ENCODE peak calls at places on chromosomes 2 and 18, in four cellular contexts. One of them, this sample, is unnamed.
A peak's percentile ranks its signal among the peaks of the same experiment; 100 is the strongest.

GRCh38 chr2:62765619-62766376 is 60.3 kb downstream of the EHBP1 start:
- DNase-seq in colonic mucosa: no peak
- DNase-seq in NB4: no peak
- DNase-seq in PC-3: peak; percentile 43
- DNase-seq in this sample: no peak

GRCh38 chr2:126886201-126886905 is 12.3 kb upstream of the TEX51 start:
- DNase-seq in colonic mucosa: peak; percentile 72
- DNase-seq in NB4: peak; percentile 70
- DNase-seq in PC-3: peak; percentile 4
- DNase-seq in this sample: peak; percentile 64

GRCh38 chr2:205424326-205424725 is 258.0 kb upstream of the NRP2 start:
- DNase-seq in colonic mucosa: no peak
- DNase-seq in NB4: no peak
- DNase-seq in PC-3: no peak
- DNase-seq in this sample: no peak

GRCh38 chr2:120013569-120014223 is 819 bp downstream of the EPB41L5 start:
- DNase-seq in colonic mucosa: peak; percentile 70
- DNase-seq in NB4: no peak
- DNase-seq in PC-3: peak; percentile 46
- DNase-seq in this sample: peak; percentile 11

GRCh38 chr2:54499666-54500065 is 43.5 kb downstream of the SPTBN1 start:
- DNase-seq in colonic mucosa: peak; percentile 32
- DNase-seq in NB4: no peak
- DNase-seq in PC-3: no peak
- DNase-seq in this sample: no peak

GRCh38 chr2:203777030-203777429 is 70.6 kb downstream of the CD28 start:
- DNase-seq in colonic mucosa: no peak
- DNase-seq in NB4: no peak
- DNase-seq in PC-3: no peak
- DNase-seq in this sample: no peak

GRCh38 chr2:212940816-212941215 is 210.6 kb downstream of the IKZF2 start:
- DNase-seq in colonic mucosa: peak; percentile 70
- DNase-seq in NB4: no peak
- DNase-seq in PC-3: peak; percentile 75
- DNase-seq in this sample: no peak

GRCh38 chr2:39875182-39875913 is 96.3 kb upstream of the THUMPD2 start:
- DNase-seq in colonic mucosa: peak; percentile 22
- DNase-seq in NB4: peak; percentile 13
- DNase-seq in PC-3: peak; percentile 86
- DNase-seq in this sample: no peak

GRCh38 chr2:216672996-216673395 is 22.4 kb downstream of the IGFBP5 start:
- DNase-seq in colonic mucosa: no peak
- DNase-seq in NB4: no peak
- DNase-seq in PC-3: no peak
- DNase-seq in this sample: no peak

GRCh38 chr2:190746971-190747761 is 98.3 kb downstream of the NAB1 start:
- DNase-seq in colonic mucosa: no peak
- DNase-seq in NB4: peak; percentile 30
- DNase-seq in PC-3: no peak
- DNase-seq in this sample: no peak

GRCh38 chr18:12159446-12159845 is 65.8 kb downstream of the ANKRD62 start:
- DNase-seq in colonic mucosa: no peak
- DNase-seq in NB4: no peak
- DNase-seq in PC-3: peak; percentile 79
- DNase-seq in this sample: no peak

GRCh38 chr2:223469270-223470057 is 132.7 kb downstream of the SCG2 start:
- DNase-seq in colonic mucosa: peak; percentile 24
- DNase-seq in NB4: peak; percentile 49
- DNase-seq in PC-3: no peak
- DNase-seq in this sample: no peak

GRCh38 chr2:190879474-190880373 is 897 bp upstream of the GLS start:
- DNase-seq in colonic mucosa: no peak
- DNase-seq in NB4: no peak
- DNase-seq in PC-3: no peak
- DNase-seq in this sample: no peak

GRCh38 chr18:36298113-36298701 is 694 bp downstream of the FHOD3 start:
- DNase-seq in colonic mucosa: no peak
- DNase-seq in NB4: no peak
- DNase-seq in PC-3: no peak
- DNase-seq in this sample: peak; percentile 54

GRCh38 chr18:36295214-36295613 is 2.3 kb upstream of the FHOD3 start:
- DNase-seq in colonic mucosa: no peak
- DNase-seq in NB4: no peak
- DNase-seq in PC-3: no peak
- DNase-seq in this sample: no peak

GRCh38 chr18:36297419-36298112 is at the start of gene FHOD3:
- DNase-seq in colonic mucosa: peak; percentile 46
- DNase-seq in NB4: no peak
- DNase-seq in PC-3: peak; percentile 47
- DNase-seq in this sample: peak; percentile 76

GRCh38 chr18:36295880-36296301 is 1.6 kb upstream of the FHOD3 start:
- DNase-seq in colonic mucosa: peak; percentile 25
- DNase-seq in NB4: no peak
- DNase-seq in PC-3: no peak
- DNase-seq in this sample: no peak

GRCh38 chr18:36296591-36297418 is 708 bp upstream of the FHOD3 start:
- DNase-seq in colonic mucosa: peak; percentile 67
- DNase-seq in NB4: peak; percentile 18
- DNase-seq in PC-3: peak; percentile 48
- DNase-seq in this sample: peak; percentile 68
- TF ChIP-seq CTCF in colonic mucosa: no peak
- TF ChIP-seq CTCF in NB4: no peak
- TF ChIP-seq CTCF in PC-3: peak; percentile 53
- TF ChIP-seq CTCF in this sample: peak; percentile 29

GRCh38 chr2:218710334-218710686 is 325 bp upstream of the TTLL4 start:
- DNase-seq in colonic mucosa: no peak
- DNase-seq in NB4: no peak
- DNase-seq in PC-3: no peak
- DNase-seq in this sample: no peak
- H3K4me3 ChIP-seq in colonic mucosa: peak overlapping the region; percentile 89
- H3K4me3 ChIP-seq in NB4: no peak overlapping the region
- H3K4me3 ChIP-seq in PC-3: no peak overlapping the region
- H3K4me3 ChIP-seq in this sample: no peak overlapping the region

GRCh38 chr2:178112202-178113152 is at the start of gene RBM45:
- DNase-seq in colonic mucosa: peak; percentile 92
- DNase-seq in NB4: peak; percentile 96
- DNase-seq in PC-3: peak; percentile 94
- DNase-seq in this sample: peak; percentile 95

GRCh38 chr2:178111743-178112142 is 494 bp upstream of the RBM45 start:
- DNase-seq in colonic mucosa: no peak
- DNase-seq in NB4: no peak
- DNase-seq in PC-3: no peak
- DNase-seq in this sample: no peak

GRCh38 chr2:178108176-178108575 is 4.1 kb upstream of the RBM45 start:
- DNase-seq in colonic mucosa: no peak
- DNase-seq in NB4: no peak
- DNase-seq in PC-3: no peak
- DNase-seq in this sample: no peak

GRCh38 chr2:178110681-178111080 is 1.6 kb upstream of the RBM45 start:
- DNase-seq in colonic mucosa: no peak
- DNase-seq in NB4: no peak
- DNase-seq in PC-3: no peak
- DNase-seq in this sample: no peak

DNA sequence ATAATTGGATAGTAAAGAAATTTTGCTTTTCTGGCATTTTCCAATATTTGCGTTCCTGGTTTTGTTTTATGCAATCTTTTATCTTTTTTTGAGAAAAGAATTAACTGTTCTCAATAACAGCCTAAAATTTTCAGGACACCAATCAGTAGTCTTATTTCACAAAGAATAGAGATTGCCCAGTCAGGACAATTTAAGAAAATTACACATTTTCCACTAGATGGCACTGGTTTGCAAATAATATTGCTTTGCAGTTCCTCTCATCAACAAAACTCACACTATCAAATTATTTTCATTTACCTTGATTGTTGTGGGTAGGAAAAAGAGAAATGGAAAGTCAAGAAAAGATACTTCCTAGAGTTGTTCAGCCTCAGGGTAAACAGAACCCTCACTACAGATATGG is 2.4 kb upstream of the RBM45 start:
- DNase-seq in colonic mucosa: no peak
- DNase-seq in NB4: peak; percentile 64
- DNase-seq in PC-3: peak; percentile 76
- DNase-seq in this sample: peak; percentile 46
- TF ChIP-seq CTCF in colonic mucosa: peak; percentile 53
- TF ChIP-seq CTCF in NB4: peak; percentile 47
- TF ChIP-seq CTCF in PC-3: peak; percentile 82
- TF ChIP-seq CTCF in this sample: peak; percentile 45

DNA sequence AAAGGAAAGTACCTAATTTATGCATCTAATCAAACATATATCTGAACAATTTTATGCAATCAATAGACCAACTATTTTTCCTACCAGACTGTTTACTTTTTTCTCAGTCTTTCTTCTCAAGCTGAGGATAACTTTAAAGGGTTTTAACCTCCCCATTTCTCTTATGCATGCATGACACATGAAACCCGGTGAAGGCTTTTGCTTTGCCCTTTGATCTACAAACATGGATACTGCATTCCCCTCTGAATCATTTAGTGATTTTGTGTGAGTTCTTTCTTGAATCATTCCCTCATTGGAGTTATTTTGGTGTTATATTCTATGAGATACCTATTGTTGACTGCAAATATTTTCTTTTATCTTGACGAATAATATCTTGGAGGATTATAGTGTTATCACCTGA is 931.9 kb upstream of the CNTNAP5 start:
- DNase-seq in colonic mucosa: no peak
- DNase-seq in NB4: no peak
- DNase-seq in PC-3: peak; percentile 72
- DNase-seq in this sample: no peak
- H3K4me3 ChIP-seq in colonic mucosa: no peak overlapping the region
- H3K4me3 ChIP-seq in NB4: no peak overlapping the region
- H3K4me3 ChIP-seq in PC-3: no peak overlapping the region
- H3K4me3 ChIP-seq in this sample: no peak overlapping the region

DNA sequence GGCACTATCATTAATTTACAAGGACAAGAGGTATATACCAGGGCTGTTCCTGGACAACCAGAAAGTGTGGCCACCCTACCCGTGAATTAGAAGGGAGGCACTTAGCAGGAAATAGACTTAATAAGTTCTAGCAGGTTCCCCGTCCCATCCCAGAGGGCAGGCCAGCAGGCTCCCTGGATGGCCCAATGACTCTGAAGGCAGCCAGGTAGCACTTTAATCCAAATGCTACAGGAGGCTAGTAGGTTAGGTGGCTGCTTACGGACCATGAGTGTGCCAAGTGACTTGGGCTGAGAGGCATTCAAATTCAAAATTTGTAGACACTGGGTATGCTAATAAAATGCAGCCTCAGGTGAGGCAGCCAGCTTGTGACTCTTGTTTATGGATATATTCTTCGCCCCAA is 123.9 kb downstream of the UXS1 start:
- DNase-seq in colonic mucosa: no peak
- DNase-seq in NB4: no peak
- DNase-seq in PC-3: no peak
- DNase-seq in this sample: no peak
- TF ChIP-seq CTCF in colonic mucosa: no peak
- TF ChIP-seq CTCF in NB4: no peak
- TF ChIP-seq CTCF in PC-3: no peak
- TF ChIP-seq CTCF in this sample: no peak

GRCh38 chr2:195269220-195269619 is 387.8 kb upstream of the SLC39A10 start:
- DNase-seq in colonic mucosa: no peak
- DNase-seq in NB4: no peak
- DNase-seq in PC-3: no peak
- DNase-seq in this sample: no peak
- H3K4me3 ChIP-seq in colonic mucosa: no peak overlapping the region
- H3K4me3 ChIP-seq in NB4: no peak overlapping the region
- H3K4me3 ChIP-seq in PC-3: no peak overlapping the region
- H3K4me3 ChIP-seq in this sample: no peak overlapping the region

GRCh38 chr2:38709515-38710194 is 41.5 kb downstream of the SRSF7 start:
- DNase-seq in colonic mucosa: no peak
- DNase-seq in NB4: no peak
- DNase-seq in PC-3: no peak
- DNase-seq in this sample: peak; percentile 73

GRCh38 chr2:38711558-38711957 is 39.6 kb downstream of the SRSF7 start:
- DNase-seq in colonic mucosa: no peak
- DNase-seq in NB4: no peak
- DNase-seq in PC-3: no peak
- DNase-seq in this sample: no peak

GRCh38 chr2:38713311-38713710 is 37.9 kb downstream of the SRSF7 start:
- DNase-seq in colonic mucosa: no peak
- DNase-seq in NB4: no peak
- DNase-seq in PC-3: no peak
- DNase-seq in this sample: no peak

GRCh38 chr2:38712871-38713270 is 38.3 kb downstream of the SRSF7 start:
- DNase-seq in colonic mucosa: no peak
- DNase-seq in NB4: no peak
- DNase-seq in PC-3: peak; percentile 18
- DNase-seq in this sample: no peak

DNA sequence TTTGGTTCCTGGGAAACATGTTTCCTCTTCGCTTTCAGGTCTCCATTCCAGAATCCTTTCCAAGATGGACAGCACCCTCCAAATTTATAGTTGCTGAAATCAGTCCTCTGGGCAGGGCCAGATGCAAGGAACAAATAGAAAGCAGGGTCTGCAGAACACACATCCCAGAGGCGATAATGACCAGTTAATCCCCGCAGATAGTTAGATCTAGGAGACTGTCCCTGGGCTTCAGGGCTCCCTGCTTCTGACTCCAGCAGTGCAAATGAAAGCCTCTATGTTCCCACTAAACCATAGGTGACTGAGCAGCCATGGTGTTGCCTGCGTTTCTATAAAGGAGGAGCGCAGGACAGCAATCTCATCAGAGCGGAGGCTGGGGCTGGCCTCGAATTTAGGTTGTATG is 38.7 kb downstream of the SRSF7 start:
- DNase-seq in colonic mucosa: no peak
- DNase-seq in NB4: no peak
- DNase-seq in PC-3: no peak
- DNase-seq in this sample: no peak
- TF ChIP-seq CTCF in colonic mucosa: no peak
- TF ChIP-seq CTCF in NB4: no peak
- TF ChIP-seq CTCF in PC-3: no peak
- TF ChIP-seq CTCF in this sample: no peak